ENCODE peak calls at places on chromosomes 3 and 15, in nine cellular contexts. O is tibial artery, I is fibroblast of pulmonary artery, K is body of pancreas, R is dorsolateral prefrontal cortex, B is brain microvascular endothelial cell, V is cardiac muscle cell, T is fibroblast of the aortic adventitia, D is GM12865. J is an unnamed sample.

GRCh38 chr15:101200181-101200580 is 51.7 kb downstream of the CHSY1 start:
- DNase-seq in K (no peak), D (peak; percentile 32), R (no peak), T (no peak), B (no peak), O (no peak), V (no peak), I (no peak), J (no peak)

GRCh38 chr3:141266797-141267555 is 35.4 kb downstream of the PXYLP1 start:
- DNase-seq in K (no peak), I (no peak), T (no peak), R (no peak), B (no peak), D (peak; percentile 45), O (no peak), V (no peak), J (no peak)

GRCh38 chr3:2889772-2890171 is 220.4 kb downstream of the IL5RA start:
- DNase-seq in O (no peak), V (no peak), D (no peak), T (no peak), R (no peak), K (no peak), I (no peak), B (no peak), J (no peak)

GRCh38 chr3:129560931-129561594 is 18.1 kb downstream of the H1-8 start:
- DNase-seq in T (peak; percentile 84), O (peak; percentile 88), K (no peak), R (no peak), B (peak; percentile 32), D (no peak), I (peak; percentile 85), V (peak; percentile 36), J (no peak)

GRCh38 chr3:42013652-42014442 is 51.9 kb upstream of the ULK4 start:
- DNase-seq in B (no peak), V (peak; percentile 51), K (peak; percentile 42), R (no peak), O (peak; percentile 38), D (peak; percentile 54), I (no peak), T (no peak), J (no peak)

GRCh38 chr15:81311834-81312459 is 12.0 kb downstream of the STARD5 start:
- DNase-seq in I (no peak), O (no peak), T (no peak), V (no peak), R (no peak), K (no peak), B (no peak), D (no peak), J (peak; percentile 68)

GRCh38 chr3:196336319-196337145 is 1.7 kb downstream of the TM4SF19 start:
- DNase-seq in I (no peak), O (no peak), T (no peak), B (no peak), R (no peak), D (no peak), V (no peak), K (peak; percentile 82), J (no peak)

GRCh38 chr15:38193496-38193895 is 59.1 kb upstream of the SPRED1 start:
- DNase-seq in K (no peak), D (no peak), I (no peak), T (no peak), O (no peak), V (no peak), R (no peak), B (no peak), J (no peak)

GRCh38 chr3:852033-852432 is 240.8 kb upstream of the CNTN6 start:
- DNase-seq in T (no peak), R (no peak), O (no peak), V (peak; percentile 9), K (no peak), B (no peak), D (peak; percentile 35), I (no peak), J (no peak)

GRCh38 chr15:60787737-60788513 is 309.0 kb upstream of the ICE2 start:
- DNase-seq in D (peak; percentile 54), T (no peak), I (no peak), O (no peak), B (peak; percentile 33), R (no peak), V (no peak), K (no peak), J (no peak)
- TF ChIP-seq CTCF in D (peak; percentile 68), T (peak; percentile 55), I (peak; percentile 50), O (no peak), B (peak; percentile 70), R (no peak), V (peak; percentile 44), K (peak; percentile 27), J (peak; percentile 14)

GRCh38 chr3:170368921-170369320 is 11.4 kb downstream of the SKIL start:
- DNase-seq in R (no peak), T (no peak), V (no peak), O (no peak), D (no peak), K (no peak), B (no peak), I (no peak), J (no peak)
- TF ChIP-seq CTCF in R (no peak), T (peak; percentile 49), V (peak; percentile 45), O (no peak), D (no peak), K (peak; percentile 37), B (no peak), I (peak; percentile 37), J (peak; percentile 59)

GRCh38 chr3:122864498-122864897 is 69.6 kb downstream of the SLC49A4 start:
- DNase-seq in T (no peak), I (no peak), K (no peak), V (no peak), O (no peak), R (no peak), D (peak; percentile 3), B (no peak), J (no peak)

GRCh38 chr3:122874116-122874515 is 79.2 kb downstream of the SLC49A4 start:
- DNase-seq in I (no peak), O (no peak), K (no peak), T (no peak), D (no peak), V (no peak), B (no peak), R (no peak), J (no peak)

DNA sequence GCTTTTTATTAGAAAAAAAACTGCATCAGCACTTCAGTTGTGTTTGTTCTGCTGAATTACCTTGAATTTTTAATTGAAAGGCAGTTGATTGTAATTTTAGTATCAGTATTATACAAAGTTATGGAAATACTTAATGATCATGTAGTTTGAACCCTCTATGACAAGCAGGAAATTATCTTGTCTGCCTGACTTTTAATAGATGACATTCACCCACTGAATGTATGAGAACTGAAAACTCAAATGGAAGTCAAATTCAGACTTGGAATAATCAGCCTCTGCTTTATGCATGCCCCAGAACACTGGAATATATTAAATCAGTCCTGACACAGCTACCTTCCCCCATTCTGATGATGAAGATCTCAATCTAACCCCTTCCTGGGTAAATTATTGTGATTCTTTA is 73.5 kb downstream of the SLC49A4 start:
- DNase-seq in I (no peak), K (no peak), B (no peak), V (no peak), O (no peak), R (no peak), D (no peak), T (no peak), J (no peak)
- TF ChIP-seq CTCF in I (no peak), K (no peak), B (no peak), V (no peak), O (no peak), R (no peak), D (no peak), T (no peak), J (no peak)

GRCh38 chr15:89364341-89364740 is 29.7 kb upstream of the POLG start:
- DNase-seq in T (no peak), I (no peak), V (no peak), R (no peak), D (no peak), K (no peak), B (no peak), O (peak; percentile 48), J (peak; percentile 64)

GRCh38 chr15:89366656-89367393 is 32.2 kb upstream of the POLG start:
- DNase-seq in R (no peak), B (no peak), T (no peak), O (no peak), K (no peak), V (no peak), I (no peak), D (no peak), J (no peak)

GRCh38 chr15:89364741-89365450 is 30.3 kb upstream of the POLG start:
- DNase-seq in O (no peak), T (no peak), V (peak; percentile 56), D (no peak), R (peak; percentile 46), B (no peak), K (no peak), I (no peak), J (no peak)

GRCh38 chr15:89363770-89364169 is 29.1 kb upstream of the POLG start:
- DNase-seq in K (no peak), B (no peak), R (no peak), V (no peak), I (no peak), T (no peak), O (no peak), D (no peak), J (no peak)

DNA sequence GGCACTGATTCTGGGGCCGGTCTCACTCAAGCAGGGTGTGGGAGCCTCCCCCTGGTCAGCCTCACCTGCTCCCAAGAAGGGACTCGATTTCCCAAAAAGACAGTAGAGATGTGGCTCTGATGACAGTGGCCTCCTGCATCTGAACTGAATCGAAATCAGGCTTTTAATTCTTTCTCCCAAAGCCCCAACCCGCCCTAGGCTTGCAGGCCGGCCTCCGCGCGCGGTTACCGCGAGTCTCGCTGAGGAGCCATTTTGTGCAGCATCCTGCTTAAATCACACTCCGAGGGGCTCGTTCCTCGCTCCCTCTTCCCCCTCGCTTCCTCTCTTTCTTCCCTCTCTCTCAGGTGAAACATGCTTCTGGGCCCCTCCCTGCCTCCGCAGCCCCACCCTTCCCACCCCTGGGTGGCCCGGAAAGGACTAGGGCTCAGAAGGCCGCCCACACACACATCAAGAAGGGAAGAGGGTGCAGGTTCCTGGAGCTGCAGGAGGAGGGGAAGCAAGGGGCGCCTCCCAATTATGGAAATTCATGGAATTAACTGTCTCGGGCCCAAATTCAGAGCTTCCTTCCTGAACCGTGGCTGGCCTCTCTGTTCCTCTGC is 30.9 kb upstream of the POLG start:
- DNase-seq in I (no peak), B (no peak), T (no peak), O (no peak), D (no peak), K (no peak), V (no peak), R (no peak), J (no peak)
- TF ChIP-seq CTCF in I (no peak), B (no peak), T (no peak), O (no peak), D (no peak), K (no peak), V (no peak), R (no peak), J (no peak)

GRCh38 chr3:12993022-12993622 is 80.1 kb downstream of the IQSEC1 start:
- DNase-seq in R (no peak), K (peak; percentile 55), B (no peak), T (no peak), V (peak; percentile 83), O (no peak), D (no peak), I (no peak), J (no peak)
- TF ChIP-seq CTCF in R (no peak), K (no peak), B (no peak), T (no peak), V (no peak), O (no peak), D (no peak), I (no peak), J (no peak)

J was measured in CD14-positive monocyte.